ENCODE peak calls at places on chromosome 13, in eight cellular contexts. Z is GM04503; O is activated T-cell treated with anti-CD3 and anti-CD28 coated beads, Interleukin-2, amount 50 U/mL, for 1 hour; K is NCI-H2171; V is hypothalamus; A is fibroblast of the aortic adventitia; N is HFF-Myc; S is sciatic nerve. J is an unnamed sample.

GRCh38 chr13:19179916-19180315 is 1.7 kb downstream of the TUBA3C start:
- DNase-seq in Z (no peak), O (no peak), K (no peak), V (no peak), A (no peak), N (no peak), S (peak), J (no peak)

GRCh38 chr13:102452831-102453230 is 51.0 kb upstream of the FGF14 start:
- DNase-seq in Z (no peak), O (no peak), K (no peak), V (no peak), A (no peak), N (no peak), S (no peak), J (no peak)

GRCh38 chr13:54226866-54227265 is 1198.3 kb downstream of the OLFM4 start:
- DNase-seq in Z (no peak), O (no peak), K (no peak), V (peak), A (no peak), N (no peak), S (no peak), J (no peak)

GRCh38 chr13:53005631-53006030 is 23.0 kb upstream of the OLFM4 start:
- DNase-seq in Z (no peak), O (no peak), K (peak), V (no peak), A (no peak), N (no peak), S (no peak), J (no peak)

GRCh38 chr13:46803586-46803985 is 6.6 kb upstream of the ESD start:
- DNase-seq in Z (no peak), O (no peak), K (no peak), V (no peak), A (no peak), N (no peak), S (no peak), J (peak)

GRCh38 chr13:94999871-95000270 is 287.5 kb upstream of the SOX21 start:
- DNase-seq in Z (no peak), O (no peak), K (no peak), V (no peak), A (peak), N (no peak), S (no peak), J (no peak)

GRCh38 chr13:30736461-30736860 is 1.1 kb downstream of the ALOX5AP start:
- DNase-seq in Z (no peak), O (no peak), K (no peak), V (no peak), A (no peak), N (no peak), S (no peak), J (no peak)

GRCh38 chr13:33125821-33126570 is 109.8 kb downstream of the KL start:
- DNase-seq in Z (peak), O (no peak), K (no peak), V (no peak), A (peak), N (peak), S (no peak), J (peak)

GRCh38 chr13:57264965-57265364 is 98.0 kb downstream of the PRR20E start:
- DNase-seq in Z (no peak), O (no peak), K (no peak), V (no peak), A (no peak), N (no peak), S (no peak), J (no peak)

GRCh38 chr13:51501592-51502205 is 48.9 kb upstream of the INTS6 start:
- DNase-seq in Z (no peak), O (no peak), K (no peak), V (no peak), A (peak), N (no peak), S (no peak), J (peak)

GRCh38 chr13:104984296-104984818 is 1551.1 kb downstream of the EFNB2 start:
- DNase-seq in Z (no peak), O (peak), K (peak), V (peak), A (peak), N (no peak), S (peak), J (peak)

GRCh38 chr13:99308481-99309087 is 1.4 kb upstream of the GPR183 start:
- DNase-seq in Z (peak), O (no peak), K (no peak), V (no peak), A (peak), N (no peak), S (no peak), J (peak)

GRCh38 chr13:106475852-106476251 is 59.6 kb downstream of the EFNB2 start:
- DNase-seq in Z (no peak), O (no peak), K (no peak), V (no peak), A (no peak), N (no peak), S (no peak), J (no peak)

GRCh38 chr13:30711837-30712236 is 23.5 kb upstream of the ALOX5AP start:
- DNase-seq in Z (no peak), O (no peak), K (no peak), V (no peak), A (no peak), N (no peak), S (no peak), J (no peak)

J was measured in astrocyte of the spinal cord.